ENCODE peak calls at places on chromosome 14, in seven cellular contexts. Q is Panc1, G is astrocyte, H is GM12878, U is uterus, J is stomach, I is SK-N-SH. E is an unnamed sample.

GRCh38 chr14:89807905-89808304 is 146.6 kb downstream of the EFCAB11 start:
- DNase-seq in Q (no peak), J (no peak), H (no peak), I (no peak), G (no peak), U (no peak), E (no peak)

GRCh38 chr14:72736348-72736747 is 157.6 kb downstream of the DPF3 start:
- DNase-seq in G (peak; percentile 91), I (peak; percentile 71), J (peak; percentile 21), U (no peak), H (no peak), Q (no peak), E (no peak)

GRCh38 chr14:97477353-97477752 is 680.2 kb downstream of the VRK1 start:
- DNase-seq in G (no peak), I (no peak), U (no peak), J (no peak), Q (no peak), H (no peak), E (no peak)

GRCh38 chr14:85587152-85587697 is 57.3 kb downstream of the FLRT2 start:
- DNase-seq in H (no peak), G (peak; percentile 95), U (no peak), Q (no peak), J (no peak), I (no peak), E (no peak)

GRCh38 chr14:82009076-82009475 is 475.4 kb upstream of the SEL1L start:
- DNase-seq in U (no peak), G (no peak), Q (no peak), H (no peak), J (no peak), I (peak; percentile 7), E (no peak)

GRCh38 chr14:38366374-38366773 is 110.5 kb upstream of the CLEC14A start:
- DNase-seq in J (no peak), I (no peak), H (no peak), U (no peak), Q (no peak), G (no peak), E (no peak)

GRCh38 chr14:86237733-86238132 is 707.8 kb downstream of the FLRT2 start:
- DNase-seq in G (no peak), I (no peak), H (no peak), J (no peak), Q (no peak), U (no peak), E (no peak)

GRCh38 chr14:21185506-21185905 is 29.6 kb upstream of the OR5AU1 start:
- DNase-seq in H (no peak), I (no peak), Q (no peak), G (no peak), U (no peak), J (no peak), E (no peak)

GRCh38 chr14:67618617-67619063 is 1.1 kb upstream of the ARG2 start:
- DNase-seq in G (peak; percentile 63), I (peak; percentile 67), Q (no peak), J (no peak), H (no peak), U (peak; percentile 17), E (no peak)

GRCh38 chr14:89540830-89541470 is 123.9 kb upstream of the FOXN3 start:
- DNase-seq in J (no peak), Q (no peak), G (peak; percentile 92), H (no peak), U (no peak), I (no peak), E (no peak)

GRCh38 chr14:104545151-104545931 is 34.2 kb upstream of the C14orf180 start:
- DNase-seq in I (no peak), H (no peak), G (no peak), Q (no peak), U (no peak), J (no peak), E (peak; percentile 28)

GRCh38 chr14:57657487-57657886 is 163.8 kb upstream of the CCDC198 start:
- DNase-seq in Q (no peak), J (no peak), U (no peak), I (no peak), H (no peak), G (peak; percentile 46), E (no peak)

GRCh38 chr14:97106609-97107008 is 309.4 kb downstream of the VRK1 start:
- DNase-seq in I (no peak), J (no peak), G (no peak), H (no peak), Q (no peak), U (no peak), E (no peak)

GRCh38 chr14:61454545-61454944 is 133.2 kb downstream of the PRKCH start:
- DNase-seq in I (no peak), Q (no peak), U (no peak), G (no peak), H (no peak), J (no peak), E (no peak)

GRCh38 chr14:74333909-74334308 is 14.4 kb upstream of the VRTN start:
- DNase-seq in H (no peak), U (no peak), G (peak; percentile 94), J (no peak), Q (no peak), I (no peak), E (no peak)

GRCh38 chr14:80664576-80664975 is 277.0 kb downstream of the CEP128 start:
- DNase-seq in I (no peak), U (no peak), Q (no peak), J (no peak), H (no peak), G (peak; percentile 68), E (no peak)

DNA sequence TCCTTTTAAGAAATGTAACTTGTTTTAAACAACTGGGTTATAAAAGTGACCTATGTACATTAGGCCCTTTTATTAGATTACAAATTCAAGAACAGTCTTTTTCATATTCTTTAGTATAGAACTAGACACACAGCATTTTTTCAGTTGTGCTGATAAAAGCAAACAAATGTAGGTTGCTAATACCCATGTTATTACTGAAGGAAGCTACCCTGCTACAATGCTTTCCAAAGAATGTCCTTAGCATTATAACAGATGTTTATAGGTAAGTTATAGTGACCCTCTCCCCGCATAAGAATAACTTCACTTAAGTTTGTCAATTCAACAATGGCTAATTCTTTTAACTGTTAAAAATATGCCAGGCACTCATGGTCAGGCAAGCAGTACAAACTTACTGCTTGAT is 17.9 kb downstream of the RTRAF start:
- DNase-seq in J (no peak), H (no peak), I (no peak), G (no peak), Q (no peak), U (no peak), E (no peak)
- H3K36me3 ChIP-seq in J (peaks cover 61% of the 10 kb centered on the region), H (peaks cover 22% of the 10 kb centered on the region), I (peaks cover 96% of the 10 kb centered on the region), G (peaks cover 83% of the 10 kb centered on the region), Q (peaks cover 25% of the 10 kb centered on the region), U (no peaks in the 10 kb centered on the region), E (peaks cover 87% of the 10 kb centered on the region)

GRCh38 chr14:99230271-99231141 is 41.5 kb downstream of the BCL11B start:
- DNase-seq in I (no peak), H (no peak), J (no peak), G (no peak), U (no peak), Q (no peak), E (peak; percentile 80)

GRCh38 chr14:99231181-99231849 is 40.7 kb downstream of the BCL11B start:
- DNase-seq in G (no peak), Q (no peak), I (no peak), J (no peak), H (no peak), U (no peak), E (no peak)

GRCh38 chr14:99232406-99233214 is 39.4 kb downstream of the BCL11B start:
- DNase-seq in J (no peak), I (no peak), U (no peak), H (no peak), G (no peak), Q (no peak), E (no peak)

GRCh38 chr14:99233222-99234035 is 38.6 kb downstream of the BCL11B start:
- DNase-seq in H (no peak), J (no peak), Q (no peak), G (no peak), I (no peak), U (no peak), E (no peak)

DNA sequence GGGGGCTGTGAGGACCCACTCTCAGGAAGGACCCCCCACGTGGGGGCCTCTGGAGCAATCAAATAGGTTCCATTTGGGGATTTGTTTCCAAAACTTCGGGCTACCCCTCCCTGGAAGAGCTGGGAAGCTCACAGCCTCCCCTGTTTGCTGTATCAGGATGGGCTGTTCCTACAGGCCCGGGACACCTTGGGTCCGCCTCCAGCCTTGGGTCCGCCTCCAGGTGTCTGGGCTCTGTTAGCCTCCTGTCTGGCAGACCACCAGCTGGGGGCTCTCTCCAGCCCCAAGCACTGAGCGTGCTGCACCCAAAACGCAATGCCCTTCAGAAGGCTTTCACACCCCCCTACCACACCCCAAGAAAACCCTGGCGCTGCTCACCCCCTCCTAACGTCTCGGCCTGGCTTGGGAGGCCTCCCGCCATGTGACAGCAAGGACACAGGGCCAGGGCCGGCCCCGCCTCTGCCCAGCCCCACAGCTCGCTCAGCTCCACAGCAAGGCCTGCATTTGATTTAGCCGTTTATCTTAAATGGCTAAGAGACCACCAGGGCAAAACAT is 40.1 kb downstream of the BCL11B start:
- DNase-seq in G (peak; percentile 8), J (no peak), Q (no peak), U (no peak), I (no peak), H (no peak), E (no peak)
- TF ChIP-seq CTCF in G (no peak), J (no peak), Q (no peak), U (no peak), I (no peak), H (no peak), E (no peak)

DNA sequence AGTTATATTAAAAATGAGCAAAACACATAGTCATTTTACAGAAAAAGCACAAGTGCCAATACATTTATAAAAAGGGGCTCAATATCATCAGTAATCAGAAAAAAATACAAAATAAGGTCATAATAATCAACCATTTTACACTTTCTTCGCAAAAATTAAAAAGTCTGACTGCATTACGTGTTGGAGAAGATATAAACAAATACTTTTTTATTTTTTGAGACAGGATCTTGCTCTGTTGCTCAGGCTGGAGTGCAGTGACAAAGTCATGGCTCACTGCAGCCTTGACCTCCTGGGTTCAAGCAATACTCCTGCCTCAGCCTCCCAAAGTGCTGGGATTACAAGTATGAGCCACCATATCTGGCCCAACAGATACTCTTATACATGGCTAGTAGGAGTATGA is 181.5 kb upstream of the DIO3 start:
- DNase-seq in U (no peak), J (no peak), I (no peak), H (no peak), Q (no peak), G (no peak), E (no peak)
- H3K4me1 ChIP-seq in U (no peaks in the 10 kb centered on the region), J (no peaks in the 10 kb centered on the region), I (no peaks in the 10 kb centered on the region), H (no peaks in the 10 kb centered on the region), Q (no peaks in the 10 kb centered on the region), G (no peaks in the 10 kb centered on the region), E (no peaks in the 10 kb centered on the region)

DNA sequence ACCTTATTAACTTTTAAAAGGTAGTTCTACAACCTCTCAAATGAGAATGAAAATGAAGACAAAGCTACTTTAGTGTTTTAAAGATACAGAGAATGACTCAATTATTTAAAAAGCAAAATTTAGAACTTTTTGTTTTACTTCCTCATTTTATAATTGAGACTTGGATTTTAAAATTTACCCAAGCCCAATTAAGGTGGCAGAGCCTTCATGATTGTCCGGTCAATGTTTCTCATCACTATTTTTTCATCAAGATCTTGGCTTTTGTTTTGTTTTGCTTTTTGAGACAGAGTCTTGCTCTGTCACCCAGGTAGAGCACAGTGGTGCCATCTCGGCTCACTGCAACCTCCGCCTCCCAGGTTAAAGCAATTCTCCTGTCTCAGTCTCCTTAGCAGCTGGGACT is 32.7 kb downstream of the PPP4R3A start:
- DNase-seq in U (no peak), H (no peak), J (no peak), I (no peak), Q (no peak), G (no peak), E (no peak)
- H3K36me3 ChIP-seq in U (no peaks in the 10 kb centered on the region), H (peaks cover 14% of the 10 kb centered on the region), J (peaks cover 82% of the 10 kb centered on the region), I (peaks cover 88% of the 10 kb centered on the region), Q (peaks cover 41% of the 10 kb centered on the region), G (peaks cover 67% of the 10 kb centered on the region), E (peaks cover 98% of the 10 kb centered on the region)

E was measured in Peyer's patch.